ENCODE peak calls at places on chromosomes 4 and X, in eight cellular contexts. Y, F, S, X, W, E, Z and O are unnamed samples.

GRCh38 chr4:168621806-168622589 is 125.1 kb downstream of the PALLD start:
- DNase-seq in S (no peak), Y (no peak), W (no peak), Z (no peak), X (no peak), F (peak), E (no peak), O (no peak)

GRCh38 chr4:168835880-168836454 is 174.1 kb downstream of the CBR4 start:
- DNase-seq in E (no peak), W (no peak), F (no peak), Z (no peak), S (no peak), Y (no peak), X (no peak), O (no peak)

GRCh38 chr4:55214172-55214571 is 88.8 kb upstream of the KDR start:
- DNase-seq in W (no peak), X (no peak), Z (no peak), F (no peak), Y (no peak), S (no peak), E (no peak), O (no peak)

GRCh38 chr4:88705805-88706518 is 8.3 kb upstream of the NAP1L5 start:
- DNase-seq in E (no peak), W (no peak), X (no peak), Z (no peak), S (no peak), F (peak), Y (no peak), O (no peak)

GRCh38 chr4:120749445-120750151 is 172.9 kb downstream of the PRDM5 start:
- DNase-seq in Y (no peak), S (no peak), Z (no peak), E (no peak), F (no peak), X (no peak), W (peak), O (no peak)

GRCh38 chrX:150530821-150531220 is 37.6 kb upstream of the MTM1 start:
- DNase-seq in S (no peak), Z (no peak), W (no peak), E (no peak), X (no peak), Y (no peak), F (no peak), O (no peak)

GRCh38 chr4:16827762-16828724 is 70.4 kb downstream of the LDB2 start:
- DNase-seq in W (no peak), Z (peak), E (no peak), Y (peak), F (peak), X (no peak), S (no peak), O (no peak)

GRCh38 chrX:135697614-135698013 is 15.8 kb upstream of the CT45A1 start:
- DNase-seq in F (no peak), X (no peak), S (no peak), E (no peak), Y (no peak), Z (no peak), W (no peak), O (no peak)

GRCh38 chrX:30027636-30028035 is 187.7 kb upstream of the MAGEB2 start:
- DNase-seq in X (no peak), Y (no peak), Z (no peak), W (no peak), F (no peak), E (no peak), S (no peak), O (no peak)

GRCh38 chr4:1797298-1797860 is 4.3 kb downstream of the FGFR3 start:
- DNase-seq in W (no peak), Z (no peak), X (no peak), E (no peak), S (no peak), Y (no peak), F (no peak), O (no peak)

GRCh38 chrX:44872319-44872816 is 620 bp upstream of the KDM6A start:
- DNase-seq in W (no peak), S (peak), X (no peak), Z (no peak), F (no peak), E (peak), Y (no peak), O (peak)

GRCh38 chr4:43339435-43339834 is 446.9 kb downstream of the GRXCR1 start:
- DNase-seq in X (no peak), F (peak), S (no peak), Y (no peak), Z (no peak), W (no peak), E (no peak), O (no peak)

GRCh38 chr4:26993967-26994366 is 133.3 kb downstream of the STIM2 start:
- DNase-seq in Z (no peak), Y (no peak), X (no peak), F (no peak), E (no peak), S (no peak), W (no peak), O (no peak)

GRCh38 chrX:11537141-11537540 is 128.6 kb downstream of the ARHGAP6 start:
- DNase-seq in Z (no peak), W (no peak), E (no peak), S (no peak), X (no peak), Y (no peak), F (no peak), O (no peak)

GRCh38 chrX:65838674-65839073 is 171.2 kb downstream of the MSN start:
- DNase-seq in X (no peak), Y (no peak), S (no peak), E (no peak), Z (no peak), W (no peak), F (no peak), O (no peak)

GRCh38 chrX:6163761-6164160 is 64.9 kb downstream of the NLGN4X start:
- DNase-seq in Y (no peak), X (no peak), S (no peak), W (no peak), F (peak), E (no peak), Z (no peak), O (no peak)

GRCh38 chr4:122576261-122577188 is 44.3 kb downstream of the IL21 start:
- DNase-seq in Z (no peak), F (no peak), X (no peak), S (no peak), Y (no peak), E (no peak), W (no peak), O (peak)

GRCh38 chrX:150790021-150790420 is 96.8 kb downstream of the MTMR1 start:
- DNase-seq in F (no peak), Z (no peak), E (no peak), S (no peak), Y (no peak), W (no peak), X (no peak), O (no peak)

GRCh38 chr4:86359944-86360478 is at the start of gene MAPK10:
- DNase-seq in E (peak), X (no peak), Z (peak), W (peak), S (peak), F (peak), Y (peak), O (peak)

GRCh38 chr4:41874398-41874797 is 60.8 kb upstream of the TMEM33 start:
- DNase-seq in F (no peak), Z (no peak), W (no peak), X (no peak), S (no peak), E (no peak), Y (no peak), O (no peak)

GRCh38 chrX:148416931-148417330 is 83.5 kb upstream of the AFF2 start:
- DNase-seq in Z (no peak), Y (no peak), S (no peak), F (peak), X (no peak), W (no peak), E (no peak), O (no peak)

GRCh38 chr4:3710451-3711182 is 55.6 kb upstream of the ADRA2C start:
- DNase-seq in F (peak), S (no peak), Y (no peak), X (no peak), W (no peak), Z (peak), E (no peak), O (no peak)

GRCh38 chr4:33193109-33193508 is 2472.9 kb downstream of the PCDH7 start:
- DNase-seq in F (no peak), S (no peak), X (no peak), Z (no peak), W (no peak), E (no peak), Y (no peak), O (no peak)

GRCh38 chrX:54820737-54821136 is 13.2 kb downstream of the MAGED2 start:
- DNase-seq in S (no peak), Z (no peak), W (no peak), E (no peak), X (no peak), F (no peak), Y (no peak), O (no peak)

GRCh38 chr4:16573744-16574143 is 324.7 kb downstream of the LDB2 start:
- DNase-seq in S (no peak), E (no peak), W (no peak), Z (peak), F (peak), Y (peak), X (no peak), O (no peak)

GRCh38 chr4:147351083-147351787 is 129.7 kb upstream of the EDNRA start:
- DNase-seq in X (no peak), Y (no peak), F (no peak), W (no peak), E (no peak), S (no peak), Z (no peak), O (no peak)

GRCh38 chr4:5084911-5085475 is 33.7 kb downstream of the STK32B start:
- DNase-seq in Y (no peak), Z (no peak), W (no peak), X (no peak), F (peak), S (no peak), E (no peak), O (no peak)

GRCh38 chr4:54169176-54169575 is 59.9 kb upstream of the PDGFRA start:
- DNase-seq in W (no peak), S (no peak), F (peak), Z (no peak), X (no peak), E (no peak), Y (no peak), O (no peak)

GRCh38 chrX:14963447-14964236 is 90.4 kb downstream of the MOSPD2 start:
- DNase-seq in W (no peak), F (peak), E (no peak), X (no peak), S (no peak), Z (no peak), Y (no peak), O (no peak)

GRCh38 chr4:30945586-30945985 is 225.4 kb downstream of the PCDH7 start:
- DNase-seq in E (peak), X (no peak), S (no peak), F (peak), Y (no peak), Z (no peak), W (no peak), O (no peak)

DNA sequence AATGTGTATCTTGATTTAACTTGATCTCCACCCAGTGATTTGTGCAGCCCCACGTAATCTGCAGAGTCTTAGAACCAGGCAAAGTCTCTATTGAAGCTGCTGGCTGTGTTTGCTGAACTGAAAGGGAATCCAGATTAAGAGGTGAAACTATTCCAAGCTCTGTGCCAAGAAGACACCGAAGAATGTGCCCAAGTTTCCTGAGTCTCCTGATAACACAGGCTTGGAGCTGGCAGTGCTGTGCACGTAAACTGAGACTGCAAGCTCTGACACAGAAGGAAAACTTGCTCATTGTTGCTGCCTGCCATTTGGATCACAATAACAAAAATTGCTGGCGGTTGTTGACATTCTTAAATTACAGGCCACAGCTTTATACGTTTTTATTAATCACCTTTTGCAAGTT is 60.2 kb upstream of the VCX3B start:
- DNase-seq in Y (peak), W (no peak), F (peak), E (peak), S (no peak), Z (peak), X (no peak), O (no peak)
- H3K4me3 ChIP-seq in Y (no peak), W (no peak), F (no peak), E (no peak), S (no peak), Z (no peak), X (no peak), O (no peak)

GRCh38 chrX:109782994-109783711 is 50.1 kb upstream of the ACSL4 start:
- DNase-seq in X (no peak), W (no peak), S (no peak), E (no peak), Y (no peak), F (no peak), Z (no peak), O (no peak)
- H3K27ac ChIP-seq in X (no peak), W (peak), S (no peak), E (no peak), Y (no peak), F (no peak), Z (no peak), O (no peak)

GRCh38 chr4:183289688-183290087 is 30.4 kb downstream of the CLDN22 start:
- DNase-seq in Y (no peak), F (no peak), X (no peak), E (no peak), S (no peak), Z (no peak), W (no peak), O (no peak)
- H3K4me3 ChIP-seq in Y (no peak), F (no peak), X (no peak), E (no peak), S (no peak), Z (no peak), W (no peak), O (no peak)

DNA sequence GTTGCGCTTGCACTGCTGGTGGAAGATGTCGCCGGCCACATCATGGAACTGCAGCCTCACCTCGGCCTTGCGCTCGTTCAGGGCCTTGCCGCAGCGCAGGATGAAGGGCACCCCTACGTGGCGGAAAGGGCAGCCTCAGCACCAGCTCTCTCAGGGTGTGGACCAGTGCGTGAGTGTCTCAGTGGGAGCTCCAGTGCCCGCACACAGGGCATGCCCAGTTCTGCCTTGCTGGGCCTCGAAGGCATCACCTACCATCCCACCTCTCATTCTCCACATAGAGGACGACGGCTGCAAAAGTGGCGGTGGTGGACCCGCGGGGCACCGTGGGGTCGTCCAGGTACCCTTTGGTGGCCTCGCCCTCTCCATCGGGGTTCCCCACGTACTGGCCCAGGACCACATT is 14.0 kb downstream of the G6PD start:
- DNase-seq in E (no peak), S (no peak), F (no peak), W (no peak), Y (no peak), Z (no peak), X (no peak), O (no peak)
- H3K27ac ChIP-seq in E (no peak), S (no peak), F (no peak), W (no peak), Y (no peak), Z (no peak), X (no peak), O (no peak)

GRCh38 chrX:13741695-13742094 is 7.1 kb downstream of the OFD1 start:
- DNase-seq in W (no peak), E (no peak), S (no peak), F (no peak), Z (no peak), Y (no peak), X (no peak), O (no peak)
- H3K4me3 ChIP-seq in W (peak), E (no peak), S (no peak), F (no peak), Z (no peak), Y (no peak), X (no peak), O (no peak)

GRCh38 chr4:163494360-163495241 is at the start of gene TMA16:
- DNase-seq in Z (peak), E (peak), Y (peak), S (peak), X (peak), W (peak), F (peak), O (peak)

GRCh38 chr4:163493643-163494359 is 689 bp upstream of the TMA16 start:
- DNase-seq in W (no peak), F (no peak), Y (peak), X (no peak), E (no peak), S (peak), Z (peak), O (no peak)

GRCh38 chr4:163492951-163493504 is 1.5 kb upstream of the TMA16 start:
- DNase-seq in X (no peak), Y (no peak), E (no peak), W (no peak), F (no peak), Z (no peak), S (no peak), O (no peak)

GRCh38 chr4:163489929-163490328 is 4.6 kb upstream of the TMA16 start:
- DNase-seq in F (no peak), S (no peak), Y (no peak), Z (no peak), X (no peak), E (no peak), W (no peak), O (no peak)

GRCh38 chr4:163495900-163496299 is 1.4 kb downstream of the TMA16 start:
- DNase-seq in F (no peak), E (no peak), Y (no peak), X (no peak), W (peak), Z (no peak), S (no peak), O (peak)
- H3K27ac ChIP-seq in F (no peak), E (no peak), Y (no peak), X (no peak), W (peak), Z (no peak), S (peak), O (no peak)